ENCODE peak calls at places on chromosomes 11 and 22, in six cellular contexts. P is H1, K is GM12891, H is K562, F is HepG2, A is GM12878. L is an unnamed sample.

GRCh38 chr11:100876826-100877545 is 189.9 kb downstream of the ARHGAP42 start:
- DNase-seq in P (peak), K (no peak), H (no peak), F (no peak), A (no peak), L (no peak)

GRCh38 chr11:44595964-44596381 is 30.5 kb downstream of the CD82 start:
- DNase-seq in P (no peak), K (no peak), H (no peak), F (no peak), A (no peak), L (no peak)

GRCh38 chr22:47281126-47282106 is 519.0 kb downstream of the TBC1D22A start:
- DNase-seq in P (no peak), K (no peak), H (no peak), F (no peak), A (no peak), L (no peak)

GRCh38 chr11:72626637-72626936 is 47.6 kb downstream of the PDE2A start:
- DNase-seq in P (no peak), K (no peak), H (no peak), F (no peak), A (no peak), L (no peak)

GRCh38 chr11:113014262-113014661 is 53.0 kb downstream of the NCAM1 start:
- DNase-seq in P (no peak), K (no peak), H (no peak), F (no peak), A (no peak), L (no peak)

GRCh38 chr11:47669856-47670255 is 27.5 kb upstream of the MTCH2 start:
- DNase-seq in P (no peak), K (no peak), H (no peak), F (no peak), A (no peak), L (no peak)

GRCh38 chr11:72630104-72630852 is 43.9 kb downstream of the PDE2A start:
- DNase-seq in P (no peak), K (no peak), H (no peak), F (no peak), A (no peak), L (no peak)

GRCh38 chr11:70802185-70802584 is 403.9 kb downstream of the CTTN start:
- DNase-seq in P (no peak), K (no peak), H (no peak), F (no peak), A (no peak), L (no peak)

GRCh38 chr11:82995754-82996398 is 75.8 kb downstream of the RAB30 start:
- DNase-seq in P (no peak), K (no peak), H (no peak), F (no peak), A (no peak), L (no peak)

GRCh38 chr11:74493816-74494630 is 499 bp upstream of the LIPT2 start:
- DNase-seq in P (no peak), K (no peak), H (no peak), F (no peak), A (peak), L (no peak)

GRCh38 chr11:74492084-74492483 is 1.4 kb downstream of the LIPT2 start:
- DNase-seq in P (no peak), K (no peak), H (no peak), F (no peak), A (no peak), L (no peak)

GRCh38 chr11:74490945-74491344 is 2.6 kb downstream of the LIPT2 start:
- DNase-seq in P (no peak), K (no peak), H (no peak), F (no peak), A (no peak), L (no peak)

GRCh38 chr11:74494916-74495315 is 1.4 kb upstream of the LIPT2 start:
- DNase-seq in P (no peak), K (no peak), H (no peak), F (no peak), A (no peak), L (no peak)

DNA sequence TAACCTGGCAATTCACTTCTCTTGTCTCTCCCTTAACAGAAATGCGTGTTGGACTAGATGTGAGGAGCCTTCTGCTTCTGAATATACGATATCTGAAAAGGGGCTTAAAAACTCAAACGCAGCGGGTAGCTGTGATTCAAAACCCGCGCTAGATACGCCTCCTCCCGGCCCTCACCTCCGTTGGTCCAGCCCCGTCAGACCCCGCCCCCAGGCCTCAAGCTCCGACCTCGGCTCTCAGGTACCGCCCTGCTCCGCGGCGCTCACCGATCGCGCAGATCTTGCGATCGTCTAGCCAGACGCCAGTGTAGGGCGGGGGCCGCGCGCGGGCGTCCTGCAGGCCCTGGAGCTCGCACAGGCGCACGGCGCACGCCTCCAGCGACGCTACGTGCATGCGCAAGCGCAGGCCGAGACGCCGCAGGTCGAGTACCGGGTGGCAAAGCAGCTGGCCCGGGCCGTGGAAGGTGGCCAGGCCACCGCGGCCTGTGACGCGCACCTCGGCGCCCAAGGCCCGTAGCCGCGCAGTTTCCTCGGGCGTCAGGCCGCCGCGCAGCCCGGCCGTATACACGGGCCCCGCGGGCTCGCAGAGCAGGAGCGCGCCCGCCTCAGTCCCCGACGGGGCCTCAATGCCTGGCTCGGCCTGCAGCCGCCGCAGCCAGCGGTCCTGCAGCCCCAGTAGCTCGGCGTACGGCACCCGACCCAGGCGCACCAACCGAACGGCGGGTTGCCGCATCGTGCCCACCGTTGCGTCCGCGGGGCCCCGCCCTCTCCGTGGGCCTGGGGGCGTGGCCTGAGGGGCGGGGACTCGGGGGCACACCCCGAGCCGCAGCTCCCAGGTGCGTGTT is at the start of gene LIPT2:
- DNase-seq in P (peak), K (peak), H (peak), F (peak), A (peak), L (peak)
- TF ChIP-seq POLR2A in P (peak), K (peak), H (peak), F (peak), A (peak), L (peak)

GRCh38 chr11:116882386-116882785 is 45.0 kb upstream of the APOA1 start:
- DNase-seq in P (no peak), K (no peak), H (no peak), F (no peak), A (no peak), L (no peak)
- TF ChIP-seq TAF1 in P (no peak), K (no peak), H (no peak), F (no peak), A (no peak), L (no peak)

DNA sequence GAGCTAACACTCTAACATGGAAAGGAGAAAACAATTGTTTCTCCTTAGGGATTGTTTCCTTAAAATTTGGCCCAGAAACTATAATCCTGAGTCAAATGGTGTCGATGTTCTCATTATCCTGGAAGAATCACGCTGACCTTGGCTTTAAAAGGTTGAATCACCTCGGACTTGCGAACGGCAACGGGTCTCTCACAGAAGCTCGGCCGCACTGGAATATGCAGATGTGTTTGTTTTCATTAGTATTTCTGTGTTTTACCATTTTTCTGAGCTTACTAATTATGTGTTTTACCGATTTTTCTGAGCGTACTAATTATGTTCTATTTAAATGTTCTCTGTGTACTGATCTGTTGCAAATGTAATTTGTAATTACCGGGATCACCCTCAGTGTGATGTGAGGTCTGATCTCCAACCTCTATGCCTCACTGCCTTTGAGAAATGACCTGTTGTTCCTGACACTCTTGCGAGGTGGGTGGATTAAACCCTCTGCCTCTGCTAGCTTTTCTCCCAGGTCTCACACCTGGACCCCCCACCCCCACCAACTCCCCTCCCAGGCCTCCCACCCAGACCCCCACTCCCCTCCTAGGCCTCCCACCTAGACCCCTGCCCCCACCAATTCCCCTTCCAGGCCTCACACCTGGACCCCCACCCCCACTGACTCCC is 38.3 kb upstream of the BRSK2 start:
- DNase-seq in P (no peak), K (no peak), H (peak), F (peak), A (no peak), L (no peak)
- TF ChIP-seq POLR2A in P (no peak), K (peak), H (peak), F (peak), A (no peak), L (peak)

DNA sequence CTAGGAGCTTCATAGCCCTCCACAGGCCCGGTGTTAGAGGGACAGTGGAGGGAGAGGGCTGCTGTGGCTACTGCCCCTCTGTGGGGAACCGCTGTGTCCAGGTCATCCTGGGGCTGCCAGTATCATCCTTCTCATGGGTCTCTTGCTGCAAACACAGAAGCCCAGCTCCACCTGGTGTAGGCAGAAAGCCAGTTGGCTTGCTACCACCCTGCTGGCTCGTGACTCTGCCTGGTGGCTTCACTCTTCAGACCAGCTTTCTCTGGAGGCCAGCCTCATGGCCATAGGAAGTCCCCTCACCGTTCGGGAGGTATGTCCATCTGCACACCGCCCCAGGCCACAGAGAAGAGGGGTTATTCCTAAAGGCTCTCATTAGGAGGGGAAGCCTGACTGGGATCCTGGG is 19.4 kb upstream of the SUSD2 start:
- DNase-seq in P (no peak), K (no peak), H (no peak), F (no peak), A (no peak), L (no peak)
- TF ChIP-seq TAF1 in P (no peak), K (no peak), H (no peak), F (no peak), A (no peak), L (no peak)

GRCh38 chr22:46051646-46052045 is 74.7 kb upstream of the WNT7B start:
- DNase-seq in P (no peak), K (no peak), H (no peak), F (no peak), A (no peak), L (no peak)

GRCh38 chr22:46053563-46054090 is 76.7 kb upstream of the WNT7B start:
- DNase-seq in P (no peak), K (peak), H (no peak), F (no peak), A (no peak), L (peak)

GRCh38 chr22:46052331-46052771 is 75.4 kb upstream of the WNT7B start:
- DNase-seq in P (no peak), K (no peak), H (no peak), F (no peak), A (no peak), L (no peak)

GRCh38 chr22:46054091-46054877 is 77.3 kb upstream of the WNT7B start:
- DNase-seq in P (no peak), K (no peak), H (peak), F (no peak), A (no peak), L (peak)

DNA sequence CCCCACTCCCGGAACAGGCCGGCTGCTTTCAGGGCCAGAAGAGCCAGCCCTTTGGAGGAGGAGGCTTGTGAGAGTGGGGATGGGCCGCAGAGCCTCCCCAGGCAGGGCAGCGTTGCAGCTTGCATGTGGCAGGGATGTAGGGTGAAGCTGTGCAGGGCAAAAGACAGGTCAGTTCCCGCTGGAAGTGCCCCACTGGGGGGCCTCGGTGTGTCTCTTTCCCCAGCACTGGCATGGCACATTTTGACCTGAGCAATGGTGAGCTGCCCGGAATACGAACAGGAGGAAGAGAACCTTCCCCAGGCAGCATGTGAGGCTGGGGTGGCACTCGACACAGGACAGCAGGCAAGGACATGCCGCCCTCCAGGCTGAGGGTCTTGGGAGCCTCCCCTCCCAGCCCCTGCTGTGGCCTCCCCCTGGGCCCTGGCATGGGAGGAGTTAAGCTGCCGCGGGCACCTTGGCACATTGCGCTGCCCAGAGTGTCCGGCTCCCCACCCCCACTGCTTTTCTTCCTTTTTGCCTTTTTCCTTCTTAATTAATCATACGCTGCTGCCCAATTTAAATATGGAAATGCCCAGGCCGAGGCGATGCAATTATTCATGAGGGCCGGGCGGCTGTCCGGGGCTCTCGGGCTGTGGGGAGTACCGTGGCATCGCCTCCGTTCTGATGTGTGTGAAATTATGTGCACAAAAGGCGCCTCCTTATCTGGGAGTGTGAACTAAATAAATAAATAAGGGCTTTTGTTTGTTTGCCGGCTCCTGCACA is 76.0 kb upstream of the WNT7B start:
- DNase-seq in P (no peak), K (no peak), H (no peak), F (no peak), A (no peak), L (no peak)
- TF ChIP-seq POLR2A in P (no peak), K (no peak), H (no peak), F (no peak), A (no peak), L (no peak)

GRCh38 chr11:75242722-75243600 is 2.4 kb downstream of the TPBGL start:
- DNase-seq in P (no peak), K (no peak), H (peak), F (no peak), A (no peak), L (no peak)
- TF ChIP-seq TAF1 in P (no peak), K (no peak), H (no peak), F (no peak), A (no peak), L (no peak)

GRCh38 chr11:35142481-35143207 is 3.7 kb downstream of the CD44 start:
- DNase-seq in P (no peak), K (no peak), H (peak), F (peak), A (no peak), L (no peak)
- TF ChIP-seq POLR2A in P (no peak), K (no peak), H (no peak), F (no peak), A (no peak), L (no peak)

GRCh38 chr11:4636962-4637661 is at the start of gene OR51D1:
- DNase-seq in P (peak), K (peak), H (peak), F (peak), A (peak), L (peak)
- TF ChIP-seq TAF1 in P (no peak), K (no peak), H (no peak), F (no peak), A (no peak), L (no peak)

DNA sequence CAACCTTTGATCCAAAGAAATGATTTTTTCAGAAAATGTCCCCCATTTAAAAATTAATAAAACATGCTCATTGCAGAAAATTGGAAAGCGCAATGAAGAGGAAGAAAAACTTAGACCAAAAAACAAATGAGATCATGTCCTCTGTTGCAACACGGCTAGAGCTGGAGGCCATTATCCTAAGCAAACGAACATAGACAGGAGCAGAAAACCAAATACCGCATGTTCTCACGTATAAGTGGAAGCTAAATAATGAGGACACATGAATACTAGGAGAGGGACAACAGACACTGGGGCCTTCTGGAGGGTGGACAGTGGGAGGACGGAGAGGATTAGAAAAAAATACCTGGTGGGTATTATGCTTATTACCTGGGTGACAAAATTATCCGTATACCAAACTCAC is 39.0 kb downstream of the CYTH4 start:
- DNase-seq in P (no peak), K (no peak), H (no peak), F (peak), A (no peak), L (no peak)
- TF ChIP-seq POLR2A in P (no peak), K (no peak), H (no peak), F (no peak), A (no peak), L (no peak)

GRCh38 chr22:27525711-27526110 is 275.8 kb downstream of the MN1 start:
- DNase-seq in P (no peak), K (no peak), H (no peak), F (no peak), A (no peak), L (no peak)

GRCh38 chr22:27523711-27524110 is 277.8 kb downstream of the MN1 start:
- DNase-seq in P (no peak), K (no peak), H (no peak), F (no peak), A (no peak), L (no peak)

GRCh38 chr22:27531782-27532530 is 269.6 kb downstream of the MN1 start:
- DNase-seq in P (no peak), K (no peak), H (no peak), F (no peak), A (no peak), L (no peak)

GRCh38 chr22:27526851-27527250 is 274.7 kb downstream of the MN1 start:
- DNase-seq in P (no peak), K (no peak), H (no peak), F (no peak), A (no peak), L (no peak)
- TF ChIP-seq TAF1 in P (no peak), K (no peak), H (no peak), F (no peak), A (no peak), L (no peak)

L was measured in GM12892.